ENCODE peak calls at places on chromosomes 5 and 9, in five cellular contexts. One of them, this sample, is unnamed.

GRCh38 chr9:8694983-8695588 is 895.5 kb upstream of the DMAC1 start:
- DNase-seq in brain microvascular endothelial cell: no peak
- DNase-seq in ovary: no peak
- DNase-seq in psoas muscle: no peak
- DNase-seq in body of pancreas: no peak
- DNase-seq in this sample: no peak

GRCh38 chr5:140565024-140565779 is 574 bp downstream of the SLC35A4 start:
- DNase-seq in brain microvascular endothelial cell: peak
- DNase-seq in ovary: no peak
- DNase-seq in psoas muscle: no peak
- DNase-seq in body of pancreas: no peak
- DNase-seq in this sample: no peak

GRCh38 chr5:16812911-16813310 is 123.2 kb downstream of the MYO10 start:
- DNase-seq in brain microvascular endothelial cell: peak
- DNase-seq in ovary: no peak
- DNase-seq in psoas muscle: no peak
- DNase-seq in body of pancreas: peak
- DNase-seq in this sample: no peak

GRCh38 chr5:34455096-34455495 is 201.0 kb upstream of the RAI14 start:
- DNase-seq in brain microvascular endothelial cell: no peak
- DNase-seq in ovary: no peak
- DNase-seq in psoas muscle: no peak
- DNase-seq in body of pancreas: no peak
- DNase-seq in this sample: no peak

GRCh38 chr9:105710638-105711037 is 16.3 kb downstream of the TMEM38B start:
- DNase-seq in brain microvascular endothelial cell: no peak
- DNase-seq in ovary: no peak
- DNase-seq in psoas muscle: no peak
- DNase-seq in body of pancreas: no peak
- DNase-seq in this sample: no peak

GRCh38 chr5:105145152-105145551 is 1582.6 kb upstream of the NUDT12 start:
- DNase-seq in brain microvascular endothelial cell: no peak
- DNase-seq in ovary: no peak
- DNase-seq in psoas muscle: no peak
- DNase-seq in body of pancreas: no peak
- DNase-seq in this sample: no peak

GRCh38 chr5:169667896-169668674 is 31.0 kb downstream of the DOCK2 start:
- DNase-seq in brain microvascular endothelial cell: no peak
- DNase-seq in ovary: no peak
- DNase-seq in psoas muscle: no peak
- DNase-seq in body of pancreas: no peak
- DNase-seq in this sample: no peak

GRCh38 chr9:73121375-73121935 is 30.2 kb upstream of the ANXA1 start:
- DNase-seq in brain microvascular endothelial cell: no peak
- DNase-seq in ovary: no peak
- DNase-seq in psoas muscle: no peak
- DNase-seq in body of pancreas: no peak
- DNase-seq in this sample: no peak

GRCh38 chr5:172487671-172488070 is 33.3 kb upstream of the SH3PXD2B start:
- DNase-seq in brain microvascular endothelial cell: no peak
- DNase-seq in ovary: peak
- DNase-seq in psoas muscle: no peak
- DNase-seq in body of pancreas: no peak
- DNase-seq in this sample: no peak

GRCh38 chr5:64635056-64635686 is 55.1 kb upstream of the SHISAL2B start:
- DNase-seq in brain microvascular endothelial cell: no peak
- DNase-seq in ovary: no peak
- DNase-seq in psoas muscle: no peak
- DNase-seq in body of pancreas: no peak
- DNase-seq in this sample: no peak

GRCh38 chr9:6383551-6384225 is 29.3 kb upstream of the UHRF2 start:
- DNase-seq in brain microvascular endothelial cell: peak
- DNase-seq in ovary: no peak
- DNase-seq in psoas muscle: no peak
- DNase-seq in body of pancreas: no peak
- DNase-seq in this sample: no peak

GRCh38 chr5:58460727-58461286 is 921 bp upstream of the PLK2 start:
- DNase-seq in brain microvascular endothelial cell: peak
- DNase-seq in ovary: peak
- DNase-seq in psoas muscle: peak
- DNase-seq in body of pancreas: peak
- DNase-seq in this sample: peak

GRCh38 chr9:130912932-130913598 is 16.5 kb upstream of the QRFP start:
- DNase-seq in brain microvascular endothelial cell: peak
- DNase-seq in ovary: no peak
- DNase-seq in psoas muscle: peak
- DNase-seq in body of pancreas: no peak
- DNase-seq in this sample: no peak

GRCh38 chr9:92980085-92980745 is 32.9 kb downstream of the FGD3 start:
- DNase-seq in brain microvascular endothelial cell: no peak
- DNase-seq in ovary: no peak
- DNase-seq in psoas muscle: no peak
- DNase-seq in body of pancreas: no peak
- DNase-seq in this sample: no peak

GRCh38 chr5:137374110-137374853 is 124.8 kb downstream of the SPOCK1 start:
- DNase-seq in brain microvascular endothelial cell: no peak
- DNase-seq in ovary: no peak
- DNase-seq in psoas muscle: no peak
- DNase-seq in body of pancreas: no peak
- DNase-seq in this sample: no peak

GRCh38 chr9:38186372-38187115 is 117.5 kb upstream of the SHB start:
- DNase-seq in brain microvascular endothelial cell: no peak
- DNase-seq in ovary: no peak
- DNase-seq in psoas muscle: no peak
- DNase-seq in body of pancreas: no peak
- DNase-seq in this sample: no peak

GRCh38 chr9:77725820-77726219 is 77.7 kb upstream of the GNA14 start:
- DNase-seq in brain microvascular endothelial cell: no peak
- DNase-seq in ovary: no peak
- DNase-seq in psoas muscle: no peak
- DNase-seq in body of pancreas: no peak
- DNase-seq in this sample: no peak

GRCh38 chr5:10352404-10353240 is 873 bp upstream of the MARCHF6 start:
- DNase-seq in brain microvascular endothelial cell: peak
- DNase-seq in ovary: no peak
- DNase-seq in psoas muscle: no peak
- DNase-seq in body of pancreas: no peak
- DNase-seq in this sample: no peak

GRCh38 chr9:127224883-127225739 is 39.5 kb upstream of the GARNL3 start:
- DNase-seq in brain microvascular endothelial cell: peak
- DNase-seq in ovary: peak
- DNase-seq in psoas muscle: peak
- DNase-seq in body of pancreas: peak
- DNase-seq in this sample: peak

GRCh38 chr9:95283678-95284077 is 33.8 kb downstream of the FANCC start:
- DNase-seq in brain microvascular endothelial cell: no peak
- DNase-seq in ovary: no peak
- DNase-seq in psoas muscle: no peak
- DNase-seq in body of pancreas: no peak
- DNase-seq in this sample: no peak

GRCh38 chr5:61330879-61331406 is 1.1 kb upstream of the ZSWIM6 start:
- DNase-seq in brain microvascular endothelial cell: no peak
- DNase-seq in ovary: peak
- DNase-seq in psoas muscle: peak
- DNase-seq in body of pancreas: peak
- DNase-seq in this sample: peak

GRCh38 chr5:164504141-164504772 is 998.8 kb downstream of the MAT2B start:
- DNase-seq in brain microvascular endothelial cell: peak
- DNase-seq in ovary: peak
- DNase-seq in psoas muscle: no peak
- DNase-seq in body of pancreas: peak
- DNase-seq in this sample: no peak

GRCh38 chr5:133285583-133286021 is 233.8 kb downstream of the HSPA4 start:
- DNase-seq in brain microvascular endothelial cell: no peak
- DNase-seq in ovary: no peak
- DNase-seq in psoas muscle: peak
- DNase-seq in body of pancreas: peak
- DNase-seq in this sample: peak

GRCh38 chr5:80491296-80491695 is 3.4 kb downstream of the FAM151B start:
- DNase-seq in brain microvascular endothelial cell: no peak
- DNase-seq in ovary: no peak
- DNase-seq in psoas muscle: no peak
- DNase-seq in body of pancreas: no peak
- DNase-seq in this sample: no peak

GRCh38 chr5:1959231-1959630 is 76.5 kb upstream of the IRX4 start:
- DNase-seq in brain microvascular endothelial cell: no peak
- DNase-seq in ovary: no peak
- DNase-seq in psoas muscle: no peak
- DNase-seq in body of pancreas: no peak
- DNase-seq in this sample: no peak

GRCh38 chr9:19665146-19665863 is 123.5 kb downstream of the SLC24A2 start:
- DNase-seq in brain microvascular endothelial cell: no peak
- DNase-seq in ovary: no peak
- DNase-seq in psoas muscle: no peak
- DNase-seq in body of pancreas: no peak
- DNase-seq in this sample: no peak

GRCh38 chr5:147689436-147689835 is 93.1 kb downstream of the JAKMIP2 start:
- DNase-seq in brain microvascular endothelial cell: no peak
- DNase-seq in ovary: no peak
- DNase-seq in psoas muscle: no peak
- DNase-seq in body of pancreas: no peak
- DNase-seq in this sample: no peak

GRCh38 chr5:170297589-170298462 is at the start of gene LCP2:
- DNase-seq in brain microvascular endothelial cell: no peak
- DNase-seq in ovary: no peak
- DNase-seq in psoas muscle: no peak
- DNase-seq in body of pancreas: no peak
- DNase-seq in this sample: no peak

GRCh38 chr9:120563044-120563443 is 16.9 kb downstream of the CDK5RAP2 start:
- DNase-seq in brain microvascular endothelial cell: no peak
- DNase-seq in ovary: no peak
- DNase-seq in psoas muscle: peak
- DNase-seq in body of pancreas: no peak
- DNase-seq in this sample: peak

GRCh38 chr9:129570450-129571297 is 50.2 kb downstream of the C9orf50 start:
- DNase-seq in brain microvascular endothelial cell: peak
- DNase-seq in ovary: peak
- DNase-seq in psoas muscle: peak
- DNase-seq in body of pancreas: peak
- DNase-seq in this sample: peak

GRCh38 chr5:39898731-39899130 is 474.0 kb upstream of the DAB2 start:
- DNase-seq in brain microvascular endothelial cell: no peak
- DNase-seq in ovary: no peak
- DNase-seq in psoas muscle: no peak
- DNase-seq in body of pancreas: no peak
- DNase-seq in this sample: no peak

GRCh38 chr5:34626036-34626435 is 30.1 kb upstream of the RAI14 start:
- DNase-seq in brain microvascular endothelial cell: peak
- DNase-seq in ovary: no peak
- DNase-seq in psoas muscle: no peak
- DNase-seq in body of pancreas: no peak
- DNase-seq in this sample: no peak

GRCh38 chr9:34550016-34550680 is 27.4 kb upstream of the ENHO start:
- DNase-seq in brain microvascular endothelial cell: no peak
- DNase-seq in ovary: no peak
- DNase-seq in psoas muscle: no peak
- DNase-seq in body of pancreas: no peak
- DNase-seq in this sample: no peak

GRCh38 chr5:2615917-2616316 is 135.6 kb downstream of the IRX2 start:
- DNase-seq in brain microvascular endothelial cell: no peak
- DNase-seq in ovary: no peak
- DNase-seq in psoas muscle: no peak
- DNase-seq in body of pancreas: no peak
- DNase-seq in this sample: no peak

DNA sequence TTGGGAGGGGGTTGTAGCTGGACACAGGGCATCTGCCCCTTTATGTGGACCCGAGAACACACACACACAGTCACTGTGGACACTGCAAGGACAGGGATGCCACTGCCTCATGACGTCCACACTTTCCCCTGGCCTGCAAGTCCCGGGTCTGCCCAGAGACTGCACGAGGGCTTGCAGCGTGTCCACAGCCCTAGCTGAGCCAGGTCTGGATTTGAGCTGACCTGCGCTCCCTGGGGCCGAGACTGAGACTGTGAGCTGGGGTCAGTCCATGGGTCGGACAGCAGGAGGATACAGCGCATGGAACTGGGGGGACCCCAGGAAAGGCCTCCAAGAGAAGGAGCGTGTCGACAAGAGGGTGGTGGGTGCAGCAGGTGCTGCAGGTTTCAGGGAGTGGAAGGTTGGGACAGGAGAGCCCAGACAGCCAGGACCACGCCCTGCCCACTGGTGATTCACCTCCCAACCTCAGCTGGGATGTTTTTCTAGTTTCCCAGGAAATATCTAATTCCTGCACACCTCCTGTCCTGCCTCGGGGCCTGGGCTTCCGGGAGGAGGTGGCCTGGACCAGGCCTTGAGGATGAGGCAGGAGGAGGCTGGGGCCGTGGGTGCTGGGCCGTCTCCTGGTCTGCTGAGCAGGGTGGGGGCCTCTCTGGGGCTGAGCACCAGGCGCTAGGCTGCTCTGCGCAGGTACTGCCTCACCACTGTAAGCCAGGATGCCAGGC is 805 bp upstream of the RNF224 start:
- DNase-seq in brain microvascular endothelial cell: no peak
- DNase-seq in ovary: no peak
- DNase-seq in psoas muscle: no peak
- DNase-seq in body of pancreas: no peak
- DNase-seq in this sample: no peak
- TF ChIP-seq CTCF in brain microvascular endothelial cell: no peak
- TF ChIP-seq CTCF in ovary: no peak
- TF ChIP-seq CTCF in psoas muscle: no peak
- TF ChIP-seq CTCF in body of pancreas: no peak
- TF ChIP-seq CTCF in this sample: no peak

GRCh38 chr5:93575466-93575865 is 5.6 kb downstream of the NR2F1-AS1 start:
- DNase-seq in brain microvascular endothelial cell: no peak
- DNase-seq in ovary: no peak
- DNase-seq in psoas muscle: no peak
- DNase-seq in body of pancreas: no peak
- DNase-seq in this sample: no peak
- H3K27ac ChIP-seq in brain microvascular endothelial cell: no peak
- H3K27ac ChIP-seq in ovary: no peak
- H3K27ac ChIP-seq in psoas muscle: no peak
- H3K27ac ChIP-seq in body of pancreas: no peak
- H3K27ac ChIP-seq in this sample: no peak

GRCh38 chr9:84154320-84154719 is 173.7 kb downstream of the RMI1 start:
- DNase-seq in brain microvascular endothelial cell: no peak
- DNase-seq in ovary: no peak
- DNase-seq in psoas muscle: no peak
- DNase-seq in body of pancreas: no peak
- DNase-seq in this sample: no peak
- TF ChIP-seq CTCF in brain microvascular endothelial cell: no peak
- TF ChIP-seq CTCF in ovary: no peak
- TF ChIP-seq CTCF in psoas muscle: no peak
- TF ChIP-seq CTCF in body of pancreas: no peak
- TF ChIP-seq CTCF in this sample: no peak

GRCh38 chr9:68778635-68779034 is 73.6 kb downstream of the PIP5K1B start:
- DNase-seq in brain microvascular endothelial cell: no peak
- DNase-seq in ovary: no peak
- DNase-seq in psoas muscle: no peak
- DNase-seq in body of pancreas: no peak
- DNase-seq in this sample: no peak
- H3K27ac ChIP-seq in brain microvascular endothelial cell: no peak
- H3K27ac ChIP-seq in ovary: no peak
- H3K27ac ChIP-seq in psoas muscle: no peak
- H3K27ac ChIP-seq in body of pancreas: no peak
- H3K27ac ChIP-seq in this sample: no peak